ENCODE peak calls at places on chromosomes 7 and 10, in four cellular contexts. E is lower lobe of right lung, L is osteocyte, R is caudate nucleus. Z is an unnamed sample.

GRCh38 chr7:2612445-2613112 is 19.2 kb upstream of the TTYH3 start:
- DNase-seq in R (no peak), L (no peak), E (no peak), Z (no peak)

GRCh38 chr7:132768099-132768498 is 191.8 kb upstream of the PLXNA4 start:
- DNase-seq in L (no peak), E (no peak), R (no peak), Z (no peak)

GRCh38 chr7:2802504-2803341 is 41.4 kb downstream of the GNA12 start:
- DNase-seq in E (no peak), L (peak; percentile 75), R (no peak), Z (no peak)

GRCh38 chr7:41385996-41386395 is 316.9 kb downstream of the INHBA start:
- DNase-seq in L (no peak), R (no peak), E (no peak), Z (no peak)

GRCh38 chr10:27744478-27745379 is 890 bp downstream of the MKX start:
- DNase-seq in E (peak; percentile 48), R (no peak), L (peak; percentile 90), Z (no peak)

GRCh38 chr7:111758332-111758731 is 196.0 kb upstream of the IMMP2L start:
- DNase-seq in R (no peak), L (no peak), E (no peak), Z (no peak)

GRCh38 chr10:74917481-74918077 is 91.2 kb downstream of the KAT6B start:
- DNase-seq in R (no peak), E (no peak), L (no peak), Z (no peak)

GRCh38 chr7:104795086-104795485 is 218.9 kb upstream of the KMT2E start:
- DNase-seq in L (no peak), E (no peak), R (no peak), Z (no peak)

GRCh38 chr7:1045038-1045726 is 836 bp downstream of the GPR146 start:
- DNase-seq in E (no peak), R (no peak), L (no peak), Z (no peak)

GRCh38 chr7:99560834-99561734 is 2.6 kb downstream of the ZNF655 start:
- DNase-seq in L (no peak), R (no peak), E (no peak), Z (no peak)

GRCh38 chr10:127399635-127400034 is 149.5 kb upstream of the NPS start:
- DNase-seq in R (no peak), L (no peak), E (no peak), Z (no peak)

GRCh38 chr10:49369216-49370162 is 26.4 kb downstream of the DRGX start:
- DNase-seq in L (peak; percentile 73), E (peak; percentile 80), R (no peak), Z (no peak)

GRCh38 chr10:11212686-11213085 is 195.0 kb downstream of the CELF2 start:
- DNase-seq in E (no peak), L (no peak), R (no peak), Z (peak; percentile 70)